ENCODE peak calls at places on chromosomes 5 and 9, in six cellular contexts. I is upper lobe of right lung, A is IMR-90, S is activated T-helper 1 cell treated with Interleukin-2 at 50 U/mL for 16 hours, Z is ACHN, K is neural crest cell. O is an unnamed sample.

GRCh38 chr5:149917073-149917676 is 27.4 kb downstream of the PDE6A start:
- DNase-seq in S (no peak), Z (no peak), K (no peak), A (peak), I (no peak), O (no peak)

GRCh38 chr5:180813418-180813817 is 10.8 kb upstream of the MGAT1 start:
- DNase-seq in Z (no peak), I (peak), A (no peak), K (no peak), S (no peak), O (no peak)

GRCh38 chr9:32706004-32706749 is 70.7 kb upstream of the TAF1L start:
- DNase-seq in I (no peak), K (no peak), Z (no peak), S (no peak), A (peak), O (no peak)

GRCh38 chr9:95107001-95107749 is 210.3 kb downstream of the FANCC start:
- DNase-seq in K (no peak), S (no peak), Z (no peak), A (peak), I (peak), O (no peak)

GRCh38 chr5:124021066-124021641 is 509.2 kb downstream of the CSNK1G3 start:
- DNase-seq in I (no peak), Z (no peak), K (no peak), A (no peak), S (no peak), O (no peak)

GRCh38 chr5:14399054-14399657 is 182.4 kb upstream of the OTULINL start:
- DNase-seq in A (peak), S (no peak), K (no peak), I (no peak), Z (peak), O (no peak)

GRCh38 chr5:42491699-42492098 is 68.5 kb downstream of the GHR start:
- DNase-seq in S (no peak), I (no peak), A (no peak), K (no peak), Z (no peak), O (no peak)

GRCh38 chr5:17184596-17184995 is 32.8 kb upstream of the BASP1 start:
- DNase-seq in I (no peak), Z (no peak), A (peak), K (no peak), S (no peak), O (no peak)

GRCh38 chr5:96661101-96661840 is 905 bp upstream of the CAST start:
- DNase-seq in Z (peak), K (peak), A (peak), S (peak), I (no peak), O (peak)

GRCh38 chr9:77011973-77012817 is 7.3 kb upstream of the FOXB2 start:
- DNase-seq in S (peak), Z (peak), K (peak), A (peak), I (peak), O (peak)

GRCh38 chr5:122707796-122708195 is 67.1 kb upstream of the SNX2 start:
- DNase-seq in S (no peak), Z (no peak), A (no peak), K (no peak), I (no peak), O (no peak)

GRCh38 chr5:177362871-177363507 is 5.3 kb downstream of the RGS14 start:
- DNase-seq in A (no peak), S (peak), Z (peak), K (peak), I (peak), O (peak)

GRCh38 chr9:27714388-27714787 is 141.1 kb upstream of the C9orf72 start:
- DNase-seq in S (no peak), A (no peak), K (no peak), Z (no peak), I (no peak), O (no peak)

GRCh38 chr5:135615581-135616260 is 36.9 kb upstream of the CXCL14 start:
- DNase-seq in I (no peak), S (no peak), Z (no peak), K (no peak), A (no peak), O (no peak)

GRCh38 chr5:172973127-172973916 is 10.2 kb upstream of the ATP6V0E1 start:
- DNase-seq in Z (no peak), S (no peak), K (no peak), A (peak), I (no peak), O (no peak)

GRCh38 chr5:150255659-150256415 is 33.7 kb downstream of the CAMK2A start:
- DNase-seq in A (peak), K (no peak), I (no peak), Z (no peak), S (no peak), O (no peak)

GRCh38 chr5:1502737-1503120 is 21.0 kb downstream of the LPCAT1 start:
- DNase-seq in Z (no peak), A (no peak), S (no peak), I (no peak), K (no peak), O (no peak)

GRCh38 chr9:120411862-120412424 is 168.0 kb downstream of the CDK5RAP2 start:
- DNase-seq in K (no peak), I (no peak), A (no peak), Z (no peak), S (no peak), O (no peak)

GRCh38 chr9:110864011-110864410 is 174.3 kb downstream of the LPAR1 start:
- DNase-seq in K (no peak), A (no peak), Z (no peak), I (no peak), S (no peak), O (no peak)

GRCh38 chr5:17436766-17437221 is 61.2 kb upstream of the TAF11L2 start:
- DNase-seq in S (no peak), K (no peak), I (no peak), Z (no peak), A (no peak), O (no peak)

GRCh38 chr9:113222482-113222841 is 1.1 kb downstream of the SLC31A1 start:
- DNase-seq in A (peak), I (no peak), S (no peak), K (no peak), Z (peak), O (no peak)

GRCh38 chr5:147055304-147055826 is 176.8 kb upstream of the PPP2R2B start:
- DNase-seq in A (no peak), S (no peak), K (no peak), Z (no peak), I (no peak), O (no peak)

GRCh38 chr5:177178905-177179304 is 45.3 kb downstream of the NSD1 start:
- DNase-seq in S (no peak), K (no peak), A (no peak), Z (no peak), I (no peak), O (no peak)

GRCh38 chr9:123928471-123929176 is 1.3 kb downstream of the DENND1A start:
- DNase-seq in K (no peak), A (peak), I (no peak), Z (peak), S (no peak), O (no peak)

GRCh38 chr9:69193685-69194032 is 19.6 kb downstream of the TJP2 start:
- DNase-seq in I (no peak), S (no peak), K (no peak), A (no peak), Z (peak), O (no peak)

GRCh38 chr5:7495133-7495521 is 99.2 kb downstream of the ADCY2 start:
- DNase-seq in I (no peak), K (no peak), A (no peak), Z (no peak), S (no peak), O (no peak)

GRCh38 chr5:89694026-89694540 is 715.5 kb downstream of the CETN3 start:
- DNase-seq in S (no peak), K (no peak), A (no peak), I (no peak), Z (no peak), O (no peak)

GRCh38 chr9:109256381-109256780 is 64.5 kb downstream of the EPB41L4B start:
- DNase-seq in I (no peak), Z (no peak), A (peak), K (no peak), S (no peak), O (no peak)

GRCh38 chr5:80654054-80654390 is 430 bp upstream of the MSH3 start:
- DNase-seq in Z (peak), I (no peak), S (no peak), K (no peak), A (no peak), O (no peak)

GRCh38 chr9:124394167-124394566 is 21.1 kb downstream of the PSMB7 start:
- DNase-seq in S (no peak), I (no peak), K (no peak), A (peak), Z (no peak), O (no peak)

GRCh38 chr5:54211912-54212311 is 98.5 kb downstream of the ARL15 start:
- DNase-seq in I (no peak), Z (no peak), S (no peak), K (no peak), A (no peak), O (no peak)

GRCh38 chr9:85483214-85483613 is 258.5 kb downstream of the AGTPBP1 start:
- DNase-seq in A (no peak), I (no peak), K (no peak), S (no peak), Z (no peak), O (no peak)

O was measured in T-cell.